ENCODE peak calls at places on chromosomes 7 and 10, in five cellular contexts. One of them, this sample, is unnamed.

GRCh38 chr7:37718585-37718984 is 35.0 kb downstream of the GPR141 start:
- DNase-seq in right lobe of liver: no peak
- DNase-seq in transverse colon: no peak
- DNase-seq in WERI-Rb-1: no peak
- DNase-seq in SJSA1: no peak
- DNase-seq in this sample: no peak

GRCh38 chr7:69630292-69630691 is 32.0 kb downstream of the AUTS2 start:
- DNase-seq in right lobe of liver: no peak
- DNase-seq in transverse colon: no peak
- DNase-seq in WERI-Rb-1: no peak
- DNase-seq in SJSA1: no peak
- DNase-seq in this sample: no peak

GRCh38 chr10:126729314-126729871 is 58.9 kb upstream of the C10orf90 start:
- DNase-seq in right lobe of liver: no peak
- DNase-seq in transverse colon: no peak
- DNase-seq in WERI-Rb-1: no peak
- DNase-seq in SJSA1: no peak
- DNase-seq in this sample: no peak

GRCh38 chr7:18694484-18694883 is 198.9 kb downstream of the HDAC9 start:
- DNase-seq in right lobe of liver: no peak
- DNase-seq in transverse colon: no peak
- DNase-seq in WERI-Rb-1: no peak
- DNase-seq in SJSA1: no peak
- DNase-seq in this sample: no peak

GRCh38 chr7:69147631-69148030 is 450.6 kb upstream of the AUTS2 start:
- DNase-seq in right lobe of liver: no peak
- DNase-seq in transverse colon: no peak
- DNase-seq in WERI-Rb-1: no peak
- DNase-seq in SJSA1: no peak
- DNase-seq in this sample: no peak

GRCh38 chr10:63713191-63714144 is 192.3 kb downstream of the REEP3 start:
- DNase-seq in right lobe of liver: peak
- DNase-seq in transverse colon: peak
- DNase-seq in WERI-Rb-1: peak
- DNase-seq in SJSA1: no peak
- DNase-seq in this sample: peak

GRCh38 chr10:47418966-47419365 is 34.9 kb upstream of the ZNF488 start:
- DNase-seq in right lobe of liver: no peak
- DNase-seq in transverse colon: no peak
- DNase-seq in WERI-Rb-1: no peak
- DNase-seq in SJSA1: no peak
- DNase-seq in this sample: no peak

GRCh38 chr10:133565441-133566294 is at the start of gene SYCE1:
- DNase-seq in right lobe of liver: peak
- DNase-seq in transverse colon: no peak
- DNase-seq in WERI-Rb-1: no peak
- DNase-seq in SJSA1: no peak
- DNase-seq in this sample: peak

GRCh38 chr7:154914580-154915380 is 88.1 kb downstream of the PAXIP1 start:
- DNase-seq in right lobe of liver: no peak
- DNase-seq in transverse colon: no peak
- DNase-seq in WERI-Rb-1: no peak
- DNase-seq in SJSA1: no peak
- DNase-seq in this sample: peak

GRCh38 chr7:111920329-111920728 is 285.9 kb downstream of the DOCK4 start:
- DNase-seq in right lobe of liver: no peak
- DNase-seq in transverse colon: no peak
- DNase-seq in WERI-Rb-1: no peak
- DNase-seq in SJSA1: no peak
- DNase-seq in this sample: no peak

GRCh38 chr10:133131754-133132710 is 28.0 kb upstream of the KNDC1 start:
- DNase-seq in right lobe of liver: peak
- DNase-seq in transverse colon: no peak
- DNase-seq in WERI-Rb-1: no peak
- DNase-seq in SJSA1: no peak
- DNase-seq in this sample: no peak

GRCh38 chr10:34018129-34018528 is 683.7 kb upstream of the NRP1 start:
- DNase-seq in right lobe of liver: no peak
- DNase-seq in transverse colon: no peak
- DNase-seq in WERI-Rb-1: no peak
- DNase-seq in SJSA1: no peak
- DNase-seq in this sample: no peak

GRCh38 chr7:76358053-76358477 is 726 bp downstream of the YWHAG start:
- DNase-seq in right lobe of liver: peak
- DNase-seq in transverse colon: peak
- DNase-seq in WERI-Rb-1: peak
- DNase-seq in SJSA1: peak
- DNase-seq in this sample: peak

GRCh38 chr7:66771795-66772194 is 31.3 kb downstream of the RABGEF1 start:
- DNase-seq in right lobe of liver: no peak
- DNase-seq in transverse colon: no peak
- DNase-seq in WERI-Rb-1: no peak
- DNase-seq in SJSA1: no peak
- DNase-seq in this sample: no peak

GRCh38 chr10:69093933-69094332 is 6.0 kb downstream of the SRGN start:
- DNase-seq in right lobe of liver: no peak
- DNase-seq in transverse colon: no peak
- DNase-seq in WERI-Rb-1: peak
- DNase-seq in SJSA1: no peak
- DNase-seq in this sample: no peak

GRCh38 chr10:93103953-93104352 is 30.3 kb downstream of the CYP26A1 start:
- DNase-seq in right lobe of liver: no peak
- DNase-seq in transverse colon: no peak
- DNase-seq in WERI-Rb-1: no peak
- DNase-seq in SJSA1: no peak
- DNase-seq in this sample: no peak

GRCh38 chr7:151457534-151457933 is 17.6 kb upstream of the CRYGN start:
- DNase-seq in right lobe of liver: no peak
- DNase-seq in transverse colon: no peak
- DNase-seq in WERI-Rb-1: no peak
- DNase-seq in SJSA1: no peak
- DNase-seq in this sample: no peak

GRCh38 chr7:102236592-102237287 is 49.9 kb upstream of the SH2B2 start:
- DNase-seq in right lobe of liver: peak
- DNase-seq in transverse colon: peak
- DNase-seq in WERI-Rb-1: peak
- DNase-seq in SJSA1: peak
- DNase-seq in this sample: peak

GRCh38 chr10:27605337-27605736 is 101.2 kb downstream of the RAB18 start:
- DNase-seq in right lobe of liver: no peak
- DNase-seq in transverse colon: no peak
- DNase-seq in WERI-Rb-1: no peak
- DNase-seq in SJSA1: no peak
- DNase-seq in this sample: no peak

GRCh38 chr7:39386718-39387117 is 179.5 kb upstream of the YAE1 start:
- DNase-seq in right lobe of liver: no peak
- DNase-seq in transverse colon: no peak
- DNase-seq in WERI-Rb-1: no peak
- DNase-seq in SJSA1: no peak
- DNase-seq in this sample: no peak

GRCh38 chr10:114967071-114967470 is 29.1 kb downstream of the TRUB1 start:
- DNase-seq in right lobe of liver: no peak
- DNase-seq in transverse colon: no peak
- DNase-seq in WERI-Rb-1: no peak
- DNase-seq in SJSA1: no peak
- DNase-seq in this sample: no peak

GRCh38 chr7:69732203-69732602 is 133.9 kb downstream of the AUTS2 start:
- DNase-seq in right lobe of liver: no peak
- DNase-seq in transverse colon: peak
- DNase-seq in WERI-Rb-1: no peak
- DNase-seq in SJSA1: no peak
- DNase-seq in this sample: no peak

GRCh38 chr7:35549781-35550180 is 145.2 kb downstream of the HERPUD2 start:
- DNase-seq in right lobe of liver: no peak
- DNase-seq in transverse colon: no peak
- DNase-seq in WERI-Rb-1: no peak
- DNase-seq in SJSA1: no peak
- DNase-seq in this sample: no peak

GRCh38 chr7:84912993-84913635 is 273.7 kb downstream of the SEMA3D start:
- DNase-seq in right lobe of liver: no peak
- DNase-seq in transverse colon: no peak
- DNase-seq in WERI-Rb-1: no peak
- DNase-seq in SJSA1: no peak
- DNase-seq in this sample: no peak

GRCh38 chr10:62514079-62514693 is 140.0 kb downstream of the ZNF365 start:
- DNase-seq in right lobe of liver: no peak
- DNase-seq in transverse colon: no peak
- DNase-seq in WERI-Rb-1: no peak
- DNase-seq in SJSA1: no peak
- DNase-seq in this sample: no peak

GRCh38 chr7:4683884-4684565 is 1.9 kb downstream of the FOXK1 start:
- DNase-seq in right lobe of liver: peak
- DNase-seq in transverse colon: peak
- DNase-seq in WERI-Rb-1: no peak
- DNase-seq in SJSA1: peak
- DNase-seq in this sample: peak

GRCh38 chr7:4682621-4683042 is 537 bp downstream of the FOXK1 start:
- DNase-seq in right lobe of liver: peak
- DNase-seq in transverse colon: peak
- DNase-seq in WERI-Rb-1: peak
- DNase-seq in SJSA1: peak
- DNase-seq in this sample: peak

GRCh38 chr7:4681922-4682620 is at the start of gene FOXK1:
- DNase-seq in right lobe of liver: peak
- DNase-seq in transverse colon: peak
- DNase-seq in WERI-Rb-1: peak
- DNase-seq in SJSA1: peak
- DNase-seq in this sample: peak

GRCh38 chr7:4683043-4683883 is 1.2 kb downstream of the FOXK1 start:
- DNase-seq in right lobe of liver: peak
- DNase-seq in transverse colon: peak
- DNase-seq in WERI-Rb-1: no peak
- DNase-seq in SJSA1: no peak
- DNase-seq in this sample: peak

DNA sequence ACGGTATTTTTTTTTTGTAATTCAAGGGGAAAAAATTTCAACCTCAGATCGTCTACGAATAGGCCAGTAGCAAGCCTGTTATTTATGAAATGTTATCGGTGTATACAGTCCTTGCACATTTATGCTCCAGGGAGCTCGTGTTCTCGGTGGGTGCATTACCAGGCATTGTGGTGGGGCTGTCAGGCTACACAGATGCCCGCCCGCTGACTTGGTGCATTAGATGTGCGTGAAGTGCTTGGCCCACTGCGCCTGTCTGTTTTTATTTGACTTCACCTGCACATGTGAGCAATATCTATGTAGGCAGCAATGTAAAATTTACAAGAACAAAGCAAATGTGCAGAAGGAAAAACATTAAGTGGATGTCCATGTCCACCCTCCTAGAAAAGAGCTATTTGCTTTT is 2.7 kb downstream of the FOXK1 start:
- DNase-seq in right lobe of liver: no peak
- DNase-seq in transverse colon: no peak
- DNase-seq in WERI-Rb-1: no peak
- DNase-seq in SJSA1: no peak
- DNase-seq in this sample: no peak
- H3K27ac ChIP-seq in right lobe of liver: peak
- H3K27ac ChIP-seq in transverse colon: peak
- H3K27ac ChIP-seq in WERI-Rb-1: no peak
- H3K27ac ChIP-seq in SJSA1: peak
- H3K27ac ChIP-seq in this sample: peak

DNA sequence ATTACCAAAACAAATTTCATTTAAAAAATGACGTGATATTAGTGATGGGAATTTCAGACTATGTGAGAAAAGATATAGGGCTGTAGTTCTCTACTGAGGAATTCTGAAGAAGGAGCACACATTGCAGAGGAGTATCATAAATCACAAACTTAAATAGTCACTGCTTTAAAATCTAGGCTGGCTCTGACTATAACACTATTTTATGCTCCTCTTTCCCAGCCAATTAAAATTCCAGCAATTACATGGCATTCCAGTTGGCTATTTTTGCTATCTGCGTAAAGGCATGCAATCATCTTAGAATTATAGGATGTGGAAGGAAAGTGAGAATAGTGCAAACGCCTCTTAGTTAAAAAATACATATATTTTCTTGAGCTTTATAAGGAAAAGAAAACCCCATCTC is 123.1 kb downstream of the GNAI1 start:
- DNase-seq in right lobe of liver: no peak
- DNase-seq in transverse colon: no peak
- DNase-seq in WERI-Rb-1: no peak
- DNase-seq in SJSA1: no peak
- DNase-seq in this sample: no peak
- H3K27ac ChIP-seq in right lobe of liver: no peak
- H3K27ac ChIP-seq in transverse colon: no peak
- H3K27ac ChIP-seq in WERI-Rb-1: no peak
- H3K27ac ChIP-seq in SJSA1: no peak
- H3K27ac ChIP-seq in this sample: no peak

GRCh38 chr10:119120413-119120867 is 16.5 kb downstream of the DENND10 start:
- DNase-seq in right lobe of liver: no peak
- DNase-seq in transverse colon: no peak
- DNase-seq in WERI-Rb-1: no peak
- DNase-seq in SJSA1: no peak
- DNase-seq in this sample: no peak

GRCh38 chr10:119116326-119116951 is 12.5 kb downstream of the DENND10 start:
- DNase-seq in right lobe of liver: no peak
- DNase-seq in transverse colon: no peak
- DNase-seq in WERI-Rb-1: no peak
- DNase-seq in SJSA1: no peak
- DNase-seq in this sample: no peak

GRCh38 chr10:119119400-119119799 is 15.5 kb downstream of the DENND10 start:
- DNase-seq in right lobe of liver: no peak
- DNase-seq in transverse colon: no peak
- DNase-seq in WERI-Rb-1: no peak
- DNase-seq in SJSA1: no peak
- DNase-seq in this sample: no peak

GRCh38 chr10:119115921-119116320 is 12.0 kb downstream of the DENND10 start:
- DNase-seq in right lobe of liver: no peak
- DNase-seq in transverse colon: no peak
- DNase-seq in WERI-Rb-1: no peak
- DNase-seq in SJSA1: no peak
- DNase-seq in this sample: no peak

GRCh38 chr10:119118231-119118630 is 14.3 kb downstream of the DENND10 start:
- DNase-seq in right lobe of liver: no peak
- DNase-seq in transverse colon: no peak
- DNase-seq in WERI-Rb-1: no peak
- DNase-seq in SJSA1: no peak
- DNase-seq in this sample: no peak
- H3K27ac ChIP-seq in right lobe of liver: no peak
- H3K27ac ChIP-seq in transverse colon: no peak
- H3K27ac ChIP-seq in WERI-Rb-1: no peak
- H3K27ac ChIP-seq in SJSA1: no peak
- H3K27ac ChIP-seq in this sample: no peak

GRCh38 chr7:55367283-55367840 is 2.2 kb downstream of the LANCL2 start:
- DNase-seq in right lobe of liver: no peak
- DNase-seq in transverse colon: no peak
- DNase-seq in WERI-Rb-1: no peak
- DNase-seq in SJSA1: no peak
- DNase-seq in this sample: no peak
- H3K27ac ChIP-seq in right lobe of liver: no peak
- H3K27ac ChIP-seq in transverse colon: no peak
- H3K27ac ChIP-seq in WERI-Rb-1: peak
- H3K27ac ChIP-seq in SJSA1: no peak
- H3K27ac ChIP-seq in this sample: no peak